ENCODE peak calls at places on chromosomes 1 and 21, in six cellular contexts. F is activated effector memory CD4-positive, alpha-beta T cell treated with anti-CD3 and anti-CD28 coated beads, Interleukin-2, amount 50 U/mL, for 16 hours; B is AG10803; R is foreskin fibroblast; Z is tibial artery; M is AG08396. L is an unnamed sample.

GRCh38 chr1:159510223-159510530 is 25.6 kb downstream of the OR10J5 start:
- DNase-seq in F (no peak), B (peak), R (no peak), Z (no peak), M (no peak), L (no peak)

GRCh38 chr1:199978408-199978940 is 49.0 kb upstream of the NR5A2 start:
- DNase-seq in F (no peak), B (peak), R (no peak), Z (no peak), M (no peak), L (no peak)

GRCh38 chr1:165303415-165303814 is 53.1 kb downstream of the LMX1A start:
- DNase-seq in F (no peak), B (no peak), R (no peak), Z (no peak), M (no peak), L (no peak)

GRCh38 chr1:245154429-245155185 is at the start of gene KIF26B:
- DNase-seq in F (peak), B (peak), R (peak), Z (no peak), M (peak), L (peak)

GRCh38 chr1:178536844-178537371 is 24.0 kb downstream of the TEX35 start:
- DNase-seq in F (peak), B (peak), R (peak), Z (peak), M (peak), L (no peak)

GRCh38 chr1:48019714-48020315 is 22.6 kb upstream of the TRABD2B start:
- DNase-seq in F (no peak), B (peak), R (peak), Z (peak), M (no peak), L (no peak)

GRCh38 chr1:10832703-10833102 is 36.3 kb upstream of the CASZ1 start:
- DNase-seq in F (no peak), B (no peak), R (no peak), Z (no peak), M (no peak), L (no peak)

GRCh38 chr1:6180578-6181311 is 624 bp upstream of the CHD5 start:
- DNase-seq in F (no peak), B (no peak), R (no peak), Z (no peak), M (no peak), L (no peak)

GRCh38 chr1:95731466-95731865 is 497.5 kb downstream of the RWDD3 start:
- DNase-seq in F (no peak), B (no peak), R (no peak), Z (no peak), M (no peak), L (no peak)

GRCh38 chr1:204904228-204904810 is 33.7 kb downstream of the NFASC start:
- DNase-seq in F (no peak), B (no peak), R (no peak), Z (no peak), M (no peak), L (no peak)

GRCh38 chr1:201377611-201378092 is at the start of gene TNNT2:
- DNase-seq in F (no peak), B (no peak), R (no peak), Z (no peak), M (no peak), L (no peak)

GRCh38 chr1:30450148-30450817 is 273.1 kb downstream of the MATN1 start:
- DNase-seq in F (peak), B (no peak), R (no peak), Z (peak), M (no peak), L (no peak)

GRCh38 chr1:116853680-116854191 is 56.0 kb upstream of the PTGFRN start:
- DNase-seq in F (no peak), B (peak), R (peak), Z (no peak), M (peak), L (peak)

GRCh38 chr1:156100205-156100995 is 14.1 kb upstream of the LMNA start:
- DNase-seq in F (no peak), B (no peak), R (peak), Z (no peak), M (no peak), L (no peak)

GRCh38 chr1:244226440-244226839 is 175.4 kb downstream of the ZBTB18 start:
- DNase-seq in F (peak), B (no peak), R (peak), Z (no peak), M (no peak), L (no peak)

GRCh38 chr1:25017436-25018109 is 87.5 kb upstream of the RUNX3 start:
- DNase-seq in F (no peak), B (peak), R (no peak), Z (no peak), M (no peak), L (no peak)

GRCh38 chr1:8116892-8117262 is 90.8 kb upstream of the ERRFI1 start:
- DNase-seq in F (no peak), B (peak), R (peak), Z (peak), M (peak), L (no peak)

GRCh38 chr1:44405804-44406743 is 1.0 kb downstream of the RNF220 start:
- DNase-seq in F (peak), B (no peak), R (peak), Z (peak), M (no peak), L (peak)

GRCh38 chr1:36996106-36996505 is 38.2 kb downstream of the GRIK3 start:
- DNase-seq in F (no peak), B (no peak), R (no peak), Z (no peak), M (no peak), L (no peak)

GRCh38 chr1:155026154-155026553 is 7.4 kb downstream of the DCST2 start:
- DNase-seq in F (no peak), B (no peak), R (no peak), Z (no peak), M (no peak), L (no peak)

GRCh38 chr1:44505210-44505993 is 100.3 kb downstream of the RNF220 start:
- DNase-seq in F (no peak), B (no peak), R (no peak), Z (no peak), M (no peak), L (no peak)

GRCh38 chr1:54442185-54442584 is 36.0 kb upstream of the SSBP3 start:
- DNase-seq in F (no peak), B (no peak), R (no peak), Z (no peak), M (no peak), L (no peak)

GRCh38 chr1:172941945-172942344 is 108.8 kb downstream of the TNFSF18 start:
- DNase-seq in F (no peak), B (peak), R (no peak), Z (no peak), M (no peak), L (no peak)

GRCh38 chr1:172399369-172400072 is 21.0 kb upstream of the C1orf105 start:
- DNase-seq in F (no peak), B (peak), R (peak), Z (peak), M (peak), L (no peak)

GRCh38 chr1:67162954-67163353 is 3.3 kb upstream of the IL23R start:
- DNase-seq in F (peak), B (no peak), R (peak), Z (no peak), M (no peak), L (no peak)

GRCh38 chr1:145961425-145962156 is 2.8 kb downstream of the ANKRD34A start:
- DNase-seq in F (peak), B (no peak), R (peak), Z (peak), M (peak), L (no peak)

GRCh38 chr1:62882161-62882560 is 98.2 kb downstream of the ATG4C start:
- DNase-seq in F (no peak), B (no peak), R (no peak), Z (no peak), M (no peak), L (no peak)

GRCh38 chr1:230204852-230205251 is 137.8 kb downstream of the GALNT2 start:
- DNase-seq in F (no peak), B (no peak), R (no peak), Z (no peak), M (no peak), L (no peak)

GRCh38 chr21:44712203-44713028 is 1.0 kb upstream of the TSPEAR start:
- DNase-seq in F (peak), B (no peak), R (no peak), Z (no peak), M (no peak), L (no peak)

GRCh38 chr1:59880735-59881134 is 45.8 kb downstream of the CYP2J2 start:
- DNase-seq in F (no peak), B (peak), R (peak), Z (no peak), M (no peak), L (no peak)

GRCh38 chr1:47578026-47578861 is 140.4 kb downstream of the FOXD2 start:
- DNase-seq in F (peak), B (no peak), R (no peak), Z (peak), M (no peak), L (no peak)

GRCh38 chr1:192866224-192866868 is 57.5 kb downstream of the RGS2 start:
- DNase-seq in F (no peak), B (no peak), R (no peak), Z (no peak), M (no peak), L (no peak)

GRCh38 chr1:37606481-37607263 is 10.9 kb upstream of the GNL2 start:
- DNase-seq in F (no peak), B (peak), R (peak), Z (no peak), M (peak), L (no peak)